ENCODE peak calls at places on chromosomes 7 and 10, in seven cellular contexts. I, Z, M, F, S, Q and K are unnamed samples.

GRCh38 chr7:26857534-26858228 is 6.7 kb downstream of the SKAP2 start:
- DNase-seq in I (no peak), Z (no peak), M (no peak), F (no peak), S (no peak), Q (peak), K (peak)

GRCh38 chr7:40646717-40647116 is 511.9 kb downstream of the SUGCT start:
- DNase-seq in I (no peak), Z (no peak), M (no peak), F (no peak), S (no peak), Q (no peak), K (no peak)

GRCh38 chr7:51000956-51001355 is 218.3 kb upstream of the GRB10 start:
- DNase-seq in I (no peak), Z (no peak), M (no peak), F (no peak), S (no peak), Q (no peak), K (no peak)

GRCh38 chr7:135801045-135801693 is 52.6 kb upstream of the FAM180A start:
- DNase-seq in I (no peak), Z (no peak), M (no peak), F (peak), S (no peak), Q (no peak), K (no peak)

GRCh38 chr10:57015595-57016303 is 654.7 kb upstream of the ZWINT start:
- DNase-seq in I (no peak), Z (no peak), M (no peak), F (no peak), S (peak), Q (no peak), K (no peak)

GRCh38 chr10:35608317-35608672 is 3.2 kb downstream of the GJD4 start:
- DNase-seq in I (no peak), Z (no peak), M (no peak), F (no peak), S (peak), Q (no peak), K (no peak)

GRCh38 chr10:58963723-58964124 is 212.7 kb upstream of the PHYHIPL start:
- DNase-seq in I (no peak), Z (no peak), M (no peak), F (no peak), S (peak), Q (no peak), K (no peak)

GRCh38 chr10:129968937-129969527 is 5.0 kb upstream of the EBF3 start:
- DNase-seq in I (no peak), Z (no peak), M (no peak), F (no peak), S (no peak), Q (no peak), K (peak)

GRCh38 chr7:128446306-128446705 is 9.4 kb upstream of the HILPDA start:
- DNase-seq in I (no peak), Z (no peak), M (no peak), F (no peak), S (peak), Q (no peak), K (no peak)

GRCh38 chr7:36966039-36966438 is 241.7 kb upstream of the AOAH start:
- DNase-seq in I (no peak), Z (no peak), M (no peak), F (no peak), S (no peak), Q (no peak), K (no peak)

GRCh38 chr7:24709585-24710360 is 47.5 kb downstream of the GSDME start:
- DNase-seq in I (no peak), Z (no peak), M (no peak), F (no peak), S (no peak), Q (no peak), K (peak)

GRCh38 chr7:107785926-107786325 is 17.1 kb downstream of the SLC26A3 start:
- DNase-seq in I (no peak), Z (no peak), M (no peak), F (no peak), S (no peak), Q (peak), K (no peak)

GRCh38 chr10:24873281-24873683 is 79.1 kb downstream of the PRTFDC1 start:
- DNase-seq in I (no peak), Z (no peak), M (no peak), F (no peak), S (no peak), Q (peak), K (no peak)

GRCh38 chr10:30062090-30062489 is 2.7 kb upstream of the JCAD start:
- DNase-seq in I (no peak), Z (no peak), M (no peak), F (no peak), S (no peak), Q (no peak), K (no peak)

GRCh38 chr10:22321156-22321711 is 335 bp downstream of the BMI1 start:
- DNase-seq in I (no peak), Z (peak), M (no peak), F (peak), S (peak), Q (peak), K (peak)

GRCh38 chr7:141160246-141160855 is 86.5 kb downstream of the TMEM178B start:
- DNase-seq in I (no peak), Z (no peak), M (no peak), F (no peak), S (no peak), Q (no peak), K (no peak)

GRCh38 chr7:12111461-12112405 is 99.4 kb upstream of the TMEM106B start:
- DNase-seq in I (no peak), Z (peak), M (no peak), F (peak), S (peak), Q (peak), K (peak)